ENCODE peak calls at places on chromosomes 11 and 22, in five cellular contexts. O is A549, K is omental fat pad, Q is transverse colon, N is kidney epithelial cell. Y is an unnamed sample.

GRCh38 chr22:45478108-45478771 is 24.4 kb upstream of the FBLN1 start:
- DNase-seq in O (peak; percentile 84), K (no peak), Q (no peak), N (peak; percentile 2), Y (no peak)

GRCh38 chr11:132588366-132588765 is 943.9 kb downstream of the OPCML start:
- DNase-seq in O (no peak), K (no peak), Q (no peak), N (no peak), Y (no peak)

GRCh38 chr22:43723816-43724215 is 88.3 kb downstream of the EFCAB6 start:
- DNase-seq in O (no peak), K (no peak), Q (no peak), N (no peak), Y (no peak)

GRCh38 chr11:114684636-114685035 is 6.3 kb downstream of the NXPE2 start:
- DNase-seq in O (no peak), K (no peak), Q (no peak), N (no peak), Y (no peak)

GRCh38 chr22:42397332-42398246 is 34.6 kb downstream of the NFAM1 start:
- DNase-seq in O (no peak), K (no peak), Q (peak; percentile 35), N (no peak), Y (no peak)

GRCh38 chr22:30010789-30011405 is 69.4 kb upstream of the HORMAD2 start:
- DNase-seq in O (no peak), K (no peak), Q (no peak), N (no peak), Y (no peak)

GRCh38 chr22:28815101-28815500 is 14.7 kb upstream of the XBP1 start:
- DNase-seq in O (no peak), K (no peak), Q (no peak), N (no peak), Y (no peak)

GRCh38 chr11:125165111-125165663 is 636 bp downstream of the PKNOX2 start:
- DNase-seq in O (no peak), K (no peak), Q (no peak), N (no peak), Y (no peak)

GRCh38 chr22:37242395-37242918 is 1.6 kb downstream of the RAC2 start:
- DNase-seq in O (no peak), K (no peak), Q (peak; percentile 82), N (no peak), Y (no peak)

GRCh38 chr22:45537734-45538181 is 35.1 kb downstream of the FBLN1 start:
- DNase-seq in O (no peak), K (no peak), Q (peak; percentile 41), N (no peak), Y (no peak)

GRCh38 chr11:71209181-71209580 is 43.2 kb downstream of the SHANK2 start:
- DNase-seq in O (no peak), K (no peak), Q (no peak), N (no peak), Y (no peak)

GRCh38 chr22:39220897-39221850 is 23.6 kb downstream of the PDGFB start:
- DNase-seq in O (no peak), K (no peak), Q (no peak), N (no peak), Y (peak; percentile 5)

GRCh38 chr11:122645847-122646246 is 9.7 kb upstream of the UBASH3B start:
- DNase-seq in O (no peak), K (no peak), Q (no peak), N (no peak), Y (no peak)

GRCh38 chr11:74988541-74989268 is at the start of gene NEU3:
- DNase-seq in O (peak; percentile 81), K (peak; percentile 38), Q (peak; percentile 88), N (peak; percentile 34), Y (peak; percentile 89)

GRCh38 chr11:69374110-69374981 is 80.4 kb downstream of the MYEOV start:
- DNase-seq in O (no peak), K (peak; percentile 13), Q (peak; percentile 73), N (no peak), Y (peak; percentile 45)

GRCh38 chr11:109023029-109023428 is 358.2 kb downstream of the DDX10 start:
- DNase-seq in O (no peak), K (no peak), Q (no peak), N (no peak), Y (no peak)

GRCh38 chr22:28838971-28839370 is 38.6 kb upstream of the XBP1 start:
- DNase-seq in O (no peak), K (no peak), Q (no peak), N (no peak), Y (no peak)

GRCh38 chr11:1484716-1485503 is 1.7 kb downstream of the MOB2 start:
- DNase-seq in O (no peak), K (no peak), Q (no peak), N (no peak), Y (no peak)

GRCh38 chr22:37930270-37930951 is 23.0 kb downstream of the C22orf23 start:
- DNase-seq in O (peak; percentile 28), K (no peak), Q (no peak), N (no peak), Y (peak; percentile 56)

GRCh38 chr11:78370406-78371172 is 47.0 kb downstream of the GAB2 start:
- DNase-seq in O (no peak), K (no peak), Q (no peak), N (no peak), Y (no peak)

GRCh38 chr11:78414321-78415051 is 3.1 kb downstream of the GAB2 start:
- DNase-seq in O (peak; percentile 29), K (no peak), Q (no peak), N (no peak), Y (no peak)

GRCh38 chr11:134837887-134838232 is 425.8 kb upstream of the B3GAT1 start:
- DNase-seq in O (no peak), K (no peak), Q (no peak), N (no peak), Y (no peak)

GRCh38 chr11:34223021-34223813 is 117.8 kb downstream of the NAT10 start:
- DNase-seq in O (no peak), K (no peak), Q (peak; percentile 68), N (no peak), Y (no peak)
- TF ChIP-seq CTCF in O (no peak), K (no peak), Q (no peak), N (no peak), Y (no peak)

GRCh38 chr11:29432719-29433325 is 584.0 kb downstream of the KCNA4 start:
- DNase-seq in O (peak; percentile 11), K (no peak), Q (no peak), N (no peak), Y (no peak)
- TF ChIP-seq CTCF in O (peak; percentile 65), K (no peak), Q (peak; percentile 31), N (peak; percentile 41), Y (peak; percentile 71)

DNA sequence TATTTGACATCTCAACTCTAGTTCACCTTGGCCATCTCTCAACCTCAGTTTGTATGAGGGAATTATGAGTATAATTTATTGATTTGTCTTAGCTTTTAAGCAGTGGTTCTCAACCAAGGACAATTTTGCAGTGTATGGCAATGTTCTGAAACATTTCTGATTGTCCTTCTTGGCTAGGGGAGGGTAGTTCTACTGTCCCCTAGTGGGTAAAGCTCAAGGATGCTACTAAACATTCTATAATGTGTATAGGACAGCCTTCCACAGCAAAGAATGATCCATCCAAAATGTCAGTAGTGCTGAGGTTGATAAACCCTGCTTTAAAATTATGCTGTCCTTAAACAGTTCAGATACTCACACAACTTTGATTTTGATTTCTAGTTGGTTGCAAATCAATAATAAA is 78.1 kb upstream of the ALKBH3 start:
- DNase-seq in O (no peak), K (no peak), Q (no peak), N (no peak), Y (no peak)
- TF ChIP-seq CTCF in O (peak; percentile 22), K (no peak), Q (no peak), N (peak; percentile 27), Y (peak; percentile 63)

GRCh38 chr11:64246874-64247728 is at the start of gene PPP1R14B:
- DNase-seq in O (peak; percentile 89), K (peak; percentile 60), Q (peak; percentile 92), N (no peak), Y (peak; percentile 95)
- TF ChIP-seq CTCF in O (no peak), K (no peak), Q (peak; percentile 21), N (no peak), Y (peak; percentile 39)

GRCh38 chr11:77198440-77198849 is 70.4 kb downstream of the MYO7A start:
- DNase-seq in O (peak; percentile 53), K (peak; percentile 21), Q (no peak), N (no peak), Y (peak; percentile 84)
- TF ChIP-seq CTCF in O (peak; percentile 9), K (no peak), Q (no peak), N (peak; percentile 29), Y (peak; percentile 79)

DNA sequence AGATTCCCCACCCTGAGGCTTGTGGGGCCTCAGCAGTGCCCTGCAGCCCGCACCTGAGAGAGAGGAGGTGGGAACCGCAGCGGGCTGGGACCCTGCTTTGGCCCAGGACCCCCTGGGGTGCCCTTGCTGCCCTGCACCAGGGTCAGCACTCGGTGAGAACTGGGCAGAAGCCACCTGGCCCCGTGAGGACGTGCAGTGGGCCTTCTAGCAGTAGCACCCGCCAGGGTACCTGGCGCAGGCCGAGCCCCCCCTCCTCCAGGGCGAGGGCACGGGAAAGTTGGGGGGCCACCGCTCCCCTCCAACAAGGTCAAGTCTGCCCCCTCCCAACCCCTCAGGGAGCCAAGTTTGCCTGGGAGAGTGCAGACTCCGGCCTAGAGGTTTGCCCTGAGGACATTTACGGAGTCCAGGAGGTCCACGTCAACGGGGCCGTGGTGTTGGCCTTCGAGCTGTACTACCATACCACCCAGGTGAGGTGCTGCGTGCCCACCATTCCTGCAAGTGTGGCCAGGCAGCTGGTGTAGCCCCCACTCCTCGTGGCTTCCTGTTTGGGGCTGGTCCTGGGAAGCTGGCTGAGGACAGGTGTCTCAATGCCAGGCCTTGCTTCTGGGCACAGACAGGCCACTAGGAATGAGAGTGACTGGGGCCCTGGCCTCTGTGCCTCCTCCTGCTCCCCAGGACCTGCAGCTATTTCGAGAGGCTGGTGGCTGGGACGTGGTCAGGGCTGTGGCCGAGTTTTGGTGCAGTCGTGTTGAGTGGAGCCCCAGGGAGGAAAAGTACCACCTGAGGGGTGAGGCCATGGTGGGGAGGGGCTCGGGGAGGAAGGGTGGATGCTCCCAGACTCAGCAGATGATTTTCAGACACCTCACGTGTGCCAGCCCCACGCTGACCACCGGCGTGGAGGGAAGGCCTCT is 3.5 kb downstream of the PGGHG start:
- DNase-seq in O (no peak), K (no peak), Q (no peak), N (no peak), Y (no peak)
- TF ChIP-seq CTCF in O (no peak), K (no peak), Q (no peak), N (no peak), Y (no peak)

Y was measured in H9.